ENCODE peak calls at places on chromosome 20, in nine cellular contexts. U, G, B, W, C, D, R, J and A are unnamed samples.

GRCh38 chr20:8244637-8245036 is 112.6 kb downstream of the PLCB1 start:
- DNase-seq in G (no peak), R (no peak), W (no peak), C (no peak), J (no peak), D (peak; percentile 53), U (no peak), B (no peak), A (no peak)

GRCh38 chr20:47572105-47572729 is 70.5 kb downstream of the NCOA3 start:
- DNase-seq in B (no peak), W (no peak), U (no peak), R (no peak), G (no peak), J (no peak), D (no peak), C (no peak), A (no peak)

GRCh38 chr20:34060970-34061369 is 51.1 kb downstream of the EIF2S2 start:
- DNase-seq in R (no peak), D (no peak), B (no peak), G (no peak), J (no peak), W (no peak), U (no peak), C (no peak), A (no peak)

GRCh38 chr20:25745100-25745499 is 48.4 kb upstream of the ZNF337 start:
- DNase-seq in R (no peak), W (no peak), J (no peak), U (no peak), G (no peak), D (no peak), C (no peak), B (no peak), A (no peak)

GRCh38 chr20:26209171-26209941 is 512.7 kb upstream of the ZNF337 start:
- DNase-seq in C (peak; percentile 54), B (peak; percentile 41), U (peak; percentile 44), W (no peak), J (no peak), G (peak; percentile 32), D (no peak), R (no peak), A (no peak)

GRCh38 chr20:22507240-22507961 is 77.0 kb downstream of the FOXA2 start:
- DNase-seq in U (peak; percentile 81), D (no peak), B (no peak), R (no peak), J (no peak), W (no peak), C (no peak), G (no peak), A (no peak)

GRCh38 chr20:45408646-45409213 is 641 bp downstream of the DBNDD2 start:
- DNase-seq in J (no peak), R (no peak), U (no peak), B (no peak), G (peak; percentile 44), C (no peak), W (no peak), D (no peak), A (peak; percentile 35)

GRCh38 chr20:37990571-37991151 is 42.6 kb downstream of the TTI1 start:
- DNase-seq in J (no peak), W (no peak), U (no peak), C (peak; percentile 92), B (peak; percentile 87), G (peak; percentile 60), R (peak; percentile 77), D (peak; percentile 84), A (no peak)

GRCh38 chr20:56875052-56875663 is 246.1 kb downstream of the TFAP2C start:
- DNase-seq in R (peak; percentile 97), U (no peak), D (peak; percentile 85), B (no peak), J (no peak), C (peak; percentile 98), G (no peak), W (no peak), A (no peak)

GRCh38 chr20:56873836-56874235 is 244.7 kb downstream of the TFAP2C start:
- DNase-seq in W (no peak), D (no peak), U (no peak), G (no peak), J (no peak), B (no peak), R (no peak), C (no peak), A (no peak)

GRCh38 chr20:56870271-56870670 is 241.2 kb downstream of the TFAP2C start:
- DNase-seq in B (no peak), G (no peak), D (no peak), U (no peak), C (no peak), J (no peak), R (no peak), W (no peak), A (no peak)

GRCh38 chr20:56872620-56873458 is 243.7 kb downstream of the TFAP2C start:
- DNase-seq in U (no peak), B (no peak), R (no peak), J (no peak), D (no peak), C (no peak), G (no peak), W (no peak), A (no peak)

DNA sequence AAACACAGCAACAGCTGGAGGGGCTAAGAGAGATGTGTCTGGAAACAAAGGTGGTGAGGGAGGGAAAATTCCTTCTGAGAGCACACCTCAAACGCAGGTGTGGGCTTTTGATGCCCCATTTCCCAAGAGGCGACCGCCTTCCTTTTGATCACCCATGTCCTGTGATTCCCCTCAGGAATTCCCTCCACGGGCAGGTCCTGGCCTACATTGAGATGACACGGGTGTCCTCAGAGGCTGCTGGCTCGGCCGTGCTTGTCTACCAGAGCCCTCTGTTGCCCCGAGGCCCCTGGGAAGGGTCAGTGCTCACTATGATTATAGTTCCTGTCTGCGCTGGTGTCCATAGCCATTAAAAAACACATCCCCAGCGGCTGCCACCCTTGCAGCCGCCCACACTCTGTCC is 242.6 kb downstream of the TFAP2C start:
- DNase-seq in J (no peak), D (no peak), C (no peak), U (no peak), G (no peak), B (no peak), R (no peak), W (no peak), A (no peak)
- H3K27ac ChIP-seq in J (no peak overlapping the region), D (no peak overlapping the region), C (no peak overlapping the region), U (no peak overlapping the region), G (no peak overlapping the region), B (no peak overlapping the region), R (no peak overlapping the region), W (no peak overlapping the region), A (no peak overlapping the region)

GRCh38 chr20:59385038-59385437 is 84.6 kb downstream of the EDN3 start:
- DNase-seq in G (no peak), W (no peak), J (no peak), U (no peak), B (no peak), R (no peak), C (no peak), D (no peak), A (no peak)
- H3K27ac ChIP-seq in G (no peak overlapping the region), W (no peak overlapping the region), J (no peak overlapping the region), U (no peak overlapping the region), B (no peak overlapping the region), R (no peak overlapping the region), C (no peak overlapping the region), D (no peak overlapping the region), A (no peak overlapping the region)

DNA sequence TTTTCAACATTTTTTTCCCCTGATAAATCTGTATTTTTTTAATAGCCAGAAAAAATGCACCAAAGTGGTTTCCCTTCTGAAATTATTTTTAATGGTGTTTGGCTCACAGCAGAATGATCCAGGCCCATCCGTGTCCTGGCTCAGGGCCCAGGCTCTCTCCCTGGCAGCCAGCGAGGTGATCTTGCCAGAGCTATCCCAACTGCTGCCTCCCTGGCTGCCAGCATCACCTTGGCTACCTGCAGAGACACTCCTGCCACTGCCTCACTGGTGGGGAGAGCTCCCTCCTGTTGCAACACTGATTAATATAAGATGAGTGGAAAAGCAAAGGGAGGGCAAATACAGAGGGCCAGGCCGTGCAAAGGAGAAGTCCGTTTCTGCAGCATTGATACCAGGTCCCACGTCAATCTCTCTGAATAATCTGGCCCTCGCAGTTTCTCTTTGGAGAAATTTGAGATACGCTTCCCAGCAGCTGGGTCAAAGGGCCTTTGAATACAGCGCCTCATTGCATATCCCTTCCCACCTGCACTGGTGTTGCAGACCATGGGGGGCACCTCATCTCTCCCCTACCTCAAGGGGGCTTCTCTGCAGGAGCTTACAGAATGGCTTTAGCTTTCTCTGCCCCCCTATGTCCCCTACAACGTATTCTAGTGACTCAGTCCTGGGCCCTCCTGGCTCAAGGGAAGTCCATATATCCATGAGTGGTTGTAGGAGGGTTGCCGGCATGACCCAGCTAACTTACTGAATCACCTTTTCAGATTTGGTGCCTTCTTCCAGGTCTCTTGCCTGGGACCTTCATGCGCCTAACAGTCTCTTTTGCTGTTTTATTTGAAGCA is 12.8 kb upstream of the DSTN start:
- DNase-seq in G (peak; percentile 69), W (no peak), U (peak; percentile 92), R (peak; percentile 63), B (peak; percentile 91), C (peak; percentile 73), D (no peak), J (no peak), A (no peak)
- H3K27ac ChIP-seq in G (peak overlapping the region; percentile 97), W (no peak overlapping the region), U (peak overlapping the region; percentile 19), R (peak overlapping the region; percentile 96), B (peak overlapping the region; percentile 84), C (peak overlapping the region; percentile 99), D (peak overlapping the region; percentile 99), J (no peak overlapping the region), A (no peak overlapping the region)

GRCh38 chr20:59157064-59157463 is 6.6 kb upstream of the ZNF831 start:
- DNase-seq in R (no peak), W (no peak), D (no peak), C (no peak), G (no peak), B (no peak), U (no peak), J (no peak), A (no peak)

GRCh38 chr20:59158673-59159072 is 4.9 kb upstream of the ZNF831 start:
- DNase-seq in G (no peak), B (no peak), J (no peak), C (no peak), U (no peak), R (no peak), W (no peak), D (no peak), A (no peak)

GRCh38 chr20:59157961-59158541 is 5.6 kb upstream of the ZNF831 start:
- DNase-seq in B (no peak), J (no peak), W (no peak), D (no peak), U (no peak), C (no peak), R (no peak), G (no peak), A (no peak)

GRCh38 chr20:59159822-59160740 is 3.5 kb upstream of the ZNF831 start:
- DNase-seq in D (no peak), C (peak; percentile 72), B (peak; percentile 61), G (no peak), J (no peak), U (no peak), W (no peak), R (no peak), A (no peak)

DNA sequence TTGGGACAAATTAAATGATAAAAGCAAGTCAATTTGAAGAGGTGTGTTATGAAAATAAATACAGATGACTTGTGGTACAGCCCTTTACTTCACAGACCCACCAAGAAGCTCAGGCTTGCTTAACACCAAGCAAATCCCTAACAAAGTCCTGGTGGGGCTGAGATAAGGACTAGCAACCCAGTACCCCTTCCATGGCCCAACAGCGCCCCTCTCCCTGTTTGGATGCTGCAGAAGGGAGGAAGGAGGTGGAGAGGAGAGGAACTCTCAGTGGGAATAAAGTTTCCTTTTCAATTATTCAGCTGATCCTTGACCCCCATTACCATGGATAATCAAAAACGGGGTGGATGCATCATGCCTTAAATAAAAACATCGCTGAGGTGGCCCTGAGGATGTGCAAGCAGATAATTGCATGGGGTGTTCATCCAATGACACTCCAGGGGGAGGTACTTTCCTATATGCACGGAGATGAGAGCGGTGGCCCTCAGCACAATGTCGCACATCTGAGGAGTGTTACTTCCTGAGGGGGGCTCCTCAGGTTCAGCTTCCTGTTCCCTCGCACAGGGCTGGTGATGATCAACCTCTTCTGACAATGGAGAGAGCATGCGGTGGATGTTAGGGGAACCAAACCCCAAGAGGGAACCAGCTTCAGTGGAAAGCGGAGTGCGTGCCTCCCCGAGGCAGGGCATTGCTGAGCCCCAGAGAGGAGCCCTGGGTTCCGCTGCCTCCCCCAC is 4.4 kb upstream of the ZNF831 start:
- DNase-seq in J (peak; percentile 62), W (peak; percentile 86), B (no peak), U (no peak), R (no peak), C (no peak), G (no peak), D (no peak), A (no peak)
- H3K27ac ChIP-seq in J (peak overlapping the region; percentile 94), W (peak overlapping the region; percentile 93), B (no peak overlapping the region), U (no peak overlapping the region), R (no peak overlapping the region), C (no peak overlapping the region), G (no peak overlapping the region), D (no peak overlapping the region), A (no peak overlapping the region)